ENCODE peak calls at places on chromosomes 5 and 9, in eight cellular contexts. E is astrocyte of the spinal cord, J is cardiac fibroblast, I is coronary artery, C is omental fat pad, X is suprapubic skin, B is GM12865, U is ascending aorta. G is an unnamed sample.

GRCh38 chr9:86766912-86767311 is 180.4 kb downstream of the GAS1 start:
- DNase-seq in E (peak), J (peak), I (no peak), C (no peak), X (no peak), B (no peak), U (no peak), G (no peak)

GRCh38 chr9:81529556-81530193 is 159.7 kb downstream of the TLE1 start:
- DNase-seq in E (peak), J (peak), I (no peak), C (no peak), X (no peak), B (no peak), U (peak), G (no peak)

GRCh38 chr9:122141671-122142070 is 17.9 kb downstream of the NDUFA8 start:
- DNase-seq in E (no peak), J (no peak), I (no peak), C (no peak), X (no peak), B (no peak), U (no peak), G (no peak)

GRCh38 chr5:64637837-64638443 is 52.4 kb upstream of the SHISAL2B start:
- DNase-seq in E (no peak), J (no peak), I (no peak), C (no peak), X (no peak), B (peak), U (no peak), G (no peak)

GRCh38 chr5:31408814-31409213 is 123.1 kb downstream of the DROSHA start:
- DNase-seq in E (peak), J (peak), I (no peak), C (no peak), X (no peak), B (no peak), U (no peak), G (no peak)

GRCh38 chr5:180785794-180786221 is 16.8 kb downstream of the MGAT1 start:
- DNase-seq in E (peak), J (peak), I (no peak), C (no peak), X (no peak), B (no peak), U (no peak), G (no peak)

GRCh38 chr9:113622600-113623400 is 159.3 kb downstream of the RGS3 start:
- DNase-seq in E (peak), J (peak), I (peak), C (no peak), X (peak), B (peak), U (peak), G (no peak)

GRCh38 chr5:40481226-40481625 is 198.5 kb upstream of the PTGER4 start:
- DNase-seq in E (no peak), J (no peak), I (no peak), C (no peak), X (no peak), B (no peak), U (no peak), G (no peak)

GRCh38 chr5:139575751-139576150 is 14.6 kb downstream of the UBE2D2 start:
- DNase-seq in E (no peak), J (no peak), I (no peak), C (no peak), X (no peak), B (peak), U (no peak), G (no peak)

GRCh38 chr9:96317335-96317980 is 15.5 kb upstream of the HSD17B3 start:
- DNase-seq in E (peak), J (peak), I (no peak), C (no peak), X (no peak), B (peak), U (no peak), G (peak)

GRCh38 chr5:96957125-96958041 is 21.5 kb downstream of the LNPEP start:
- DNase-seq in E (no peak), J (no peak), I (no peak), C (no peak), X (no peak), B (peak), U (no peak), G (no peak)

GRCh38 chr5:172770675-172771438 is at the start of gene DUSP1:
- DNase-seq in E (peak), J (peak), I (peak), C (peak), X (peak), B (peak), U (peak), G (peak)

GRCh38 chr5:158373623-158374375 is 514.9 kb upstream of the CLINT1 start:
- DNase-seq in E (no peak), J (no peak), I (no peak), C (no peak), X (no peak), B (no peak), U (no peak), G (no peak)

GRCh38 chr5:78920604-78921003 is 64.5 kb downstream of the ARSB start:
- DNase-seq in E (peak), J (peak), I (no peak), C (no peak), X (no peak), B (no peak), U (no peak), G (no peak)
- TF ChIP-seq CTCF in E (peak), J (peak), I (no peak), C (no peak), X (no peak), B (no peak), U (no peak), G (no peak)

GRCh38 chr9:127209948-127210621 is 54.5 kb upstream of the GARNL3 start:
- DNase-seq in E (no peak), J (no peak), I (no peak), C (no peak), X (no peak), B (no peak), U (no peak), G (no peak)

GRCh38 chr9:127209220-127209619 is 55.4 kb upstream of the GARNL3 start:
- DNase-seq in E (no peak), J (no peak), I (no peak), C (no peak), X (no peak), B (no peak), U (no peak), G (no peak)

GRCh38 chr9:127211983-127212382 is 52.6 kb upstream of the GARNL3 start:
- DNase-seq in E (no peak), J (no peak), I (no peak), C (no peak), X (no peak), B (no peak), U (no peak), G (no peak)

GRCh38 chr9:127212453-127212852 is 52.1 kb upstream of the GARNL3 start:
- DNase-seq in E (no peak), J (no peak), I (no peak), C (no peak), X (no peak), B (no peak), U (no peak), G (no peak)

GRCh38 chr9:127210851-127211730 is 53.5 kb upstream of the GARNL3 start:
- DNase-seq in E (no peak), J (no peak), I (no peak), C (no peak), X (no peak), B (no peak), U (no peak), G (no peak)
- TF ChIP-seq CTCF in E (no peak), J (no peak), I (no peak), C (no peak), X (no peak), B (no peak), U (no peak), G (no peak)

GRCh38 chr9:124419832-124420489 is 4.7 kb upstream of the PSMB7 start:
- DNase-seq in E (no peak), J (no peak), I (no peak), C (no peak), X (no peak), B (peak), U (no peak), G (no peak)
- TF ChIP-seq CTCF in E (no peak), J (no peak), I (no peak), C (no peak), X (no peak), B (no peak), U (no peak), G (peak)

DNA sequence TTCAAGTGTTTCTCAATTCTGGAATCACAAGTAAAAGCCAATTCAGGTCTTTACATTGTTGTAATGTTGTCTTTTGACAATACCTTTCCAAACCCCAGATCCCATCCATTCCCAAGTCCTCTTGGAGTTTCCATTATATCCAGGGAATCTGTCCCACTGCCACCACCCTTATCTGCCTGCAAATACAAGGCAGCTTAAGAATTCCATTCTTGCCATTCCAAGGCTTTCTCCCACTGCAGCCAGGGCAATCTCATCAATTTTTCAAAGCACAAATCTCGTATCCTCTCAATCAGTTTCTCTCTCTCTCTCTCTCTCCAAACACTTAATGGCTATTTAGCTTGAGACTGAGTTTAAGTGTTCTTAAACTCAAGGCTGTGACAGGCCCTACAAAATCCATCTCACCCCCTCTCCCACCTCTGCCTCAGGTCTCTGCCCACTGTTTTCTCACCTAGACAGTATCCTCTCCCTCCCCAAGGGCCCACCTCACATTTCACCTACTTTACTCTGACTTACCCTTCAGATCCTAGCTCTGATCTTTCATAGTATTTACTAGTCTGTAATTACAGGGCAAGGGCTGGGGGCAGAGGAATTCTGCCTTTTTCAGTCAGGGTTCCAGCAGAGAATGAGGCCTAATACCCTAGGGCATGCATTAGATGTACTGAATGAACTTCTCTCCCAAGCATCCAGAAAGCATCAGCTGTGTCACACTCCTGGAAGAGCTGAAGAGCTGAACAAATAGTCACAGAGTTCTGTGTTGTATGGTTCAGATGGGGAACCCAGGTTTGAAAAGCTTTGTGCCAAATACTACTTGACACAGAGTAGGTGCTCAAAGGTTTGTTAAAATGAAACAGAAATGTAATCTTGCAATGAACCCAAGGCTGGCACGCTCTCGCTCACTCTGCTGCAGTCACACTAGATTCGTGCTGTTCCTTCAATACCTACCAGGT is 46.0 kb downstream of the RAPGEF1 start:
- DNase-seq in E (no peak), J (no peak), I (peak), C (no peak), X (no peak), B (no peak), U (no peak), G (no peak)
- TF ChIP-seq CTCF in E (no peak), J (no peak), I (no peak), C (no peak), X (no peak), B (no peak), U (no peak), G (no peak)

GRCh38 chr9:134818000-134818568 is 62.5 kb upstream of the FCN2 start:
- DNase-seq in E (no peak), J (no peak), I (no peak), C (no peak), X (no peak), B (no peak), U (no peak), G (no peak)
- TF ChIP-seq CTCF in E (no peak), J (no peak), I (no peak), C (no peak), X (no peak), B (no peak), U (no peak), G (no peak)

GRCh38 chr5:113682497-113683136 is 169.1 kb downstream of the YTHDC2 start:
- DNase-seq in E (no peak), J (peak), I (no peak), C (no peak), X (no peak), B (no peak), U (no peak), G (no peak)
- TF ChIP-seq CTCF in E (no peak), J (no peak), I (no peak), C (no peak), X (no peak), B (no peak), U (no peak), G (no peak)

DNA sequence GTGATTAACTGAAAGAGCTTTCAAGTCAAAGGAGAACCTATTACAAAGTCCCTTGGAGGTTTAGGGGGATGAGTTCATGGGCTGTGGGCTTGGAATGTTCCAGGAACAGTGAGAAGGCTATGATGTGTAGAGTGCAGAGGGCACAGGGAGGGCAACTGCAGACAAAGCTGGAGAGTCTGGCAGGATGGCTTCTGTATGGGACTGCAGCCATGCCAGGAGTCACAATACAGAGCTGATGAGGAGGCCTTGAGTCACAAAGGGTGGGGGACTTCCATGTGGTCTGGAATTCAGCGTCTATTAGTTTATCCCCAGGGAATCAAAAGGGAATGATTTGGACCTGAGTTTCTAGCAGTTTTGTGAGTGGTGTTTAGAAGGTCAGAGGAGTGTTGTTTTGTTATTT is 14.4 kb upstream of the TEK start:
- DNase-seq in E (peak), J (peak), I (no peak), C (no peak), X (no peak), B (no peak), U (no peak), G (no peak)
- TF ChIP-seq CTCF in E (no peak), J (no peak), I (no peak), C (no peak), X (no peak), B (no peak), U (no peak), G (no peak)

DNA sequence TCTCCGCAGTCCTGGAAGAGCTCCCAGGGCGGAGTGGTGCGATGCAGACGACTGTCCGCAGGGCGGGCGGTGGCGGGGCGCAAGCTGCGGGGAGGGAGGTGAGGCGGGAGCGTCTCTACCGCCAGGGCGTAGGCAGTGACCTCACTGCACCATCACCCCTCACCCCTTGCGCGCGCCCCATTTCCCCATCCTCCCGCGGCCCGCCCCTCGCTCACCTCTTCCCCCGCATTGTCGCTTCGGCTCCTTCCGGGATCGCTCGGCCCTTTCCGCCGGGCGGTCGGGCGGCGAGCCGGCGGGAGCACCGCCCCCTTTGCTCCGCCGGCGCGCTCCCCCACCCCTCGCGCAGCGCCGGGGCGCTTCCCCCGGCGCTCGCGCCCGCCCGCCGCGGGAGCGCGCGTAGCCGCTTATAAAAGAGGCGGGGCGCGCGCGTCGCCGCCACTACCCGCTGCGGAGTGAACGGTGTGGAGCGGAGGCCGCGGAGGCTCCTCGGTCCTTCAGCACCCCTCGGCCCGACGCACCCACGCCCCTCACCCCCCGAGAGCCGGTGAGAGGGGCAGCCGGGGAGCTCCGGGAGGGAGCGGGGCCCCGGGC is at the start of gene SPTAN1:
- DNase-seq in E (peak), J (peak), I (peak), C (peak), X (peak), B (peak), U (peak), G (peak)
- TF ChIP-seq CTCF in E (no peak), J (no peak), I (no peak), C (no peak), X (no peak), B (no peak), U (peak), G (no peak)

GRCh38 chr5:4994994-4995393 is 145.1 kb upstream of the ADAMTS16 start:
- DNase-seq in E (peak), J (peak), I (no peak), C (no peak), X (no peak), B (no peak), U (no peak), G (no peak)
- TF ChIP-seq CTCF in E (no peak), J (no peak), I (no peak), C (no peak), X (no peak), B (no peak), U (no peak), G (no peak)

DNA sequence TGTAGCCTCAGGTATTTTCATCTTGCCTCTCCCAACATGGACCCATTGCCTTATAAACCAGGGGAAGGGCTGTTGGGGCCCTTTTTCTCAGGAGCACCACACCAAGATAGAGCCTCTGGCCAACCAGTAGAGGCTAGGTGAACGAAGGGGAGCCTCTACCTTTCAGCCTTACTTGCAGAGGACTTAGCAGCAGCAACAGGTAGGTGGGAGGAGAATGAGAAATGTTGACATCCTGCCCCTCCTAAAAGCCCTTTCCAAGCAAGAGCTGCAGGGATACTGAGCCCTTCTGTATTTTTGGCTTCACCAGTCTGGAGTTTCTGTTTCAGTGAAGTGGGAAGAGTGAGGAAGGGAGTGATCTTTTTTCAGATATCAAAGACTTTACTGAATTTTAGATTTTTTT is 77.4 kb downstream of the MTREX start:
- DNase-seq in E (no peak), J (no peak), I (no peak), C (no peak), X (no peak), B (no peak), U (no peak), G (no peak)
- TF ChIP-seq CTCF in E (no peak), J (no peak), I (no peak), C (no peak), X (no peak), B (no peak), U (no peak), G (no peak)

G was measured in natural killer cell.